ENCODE peak calls at places on chromosomes 5 and 9, in six cellular contexts. One of them, this sample, is unnamed.

GRCh38 chr9:137385061-137385655 is 37.8 kb downstream of the EXD3 start:
- DNase-seq in neuronal stem cell: no peak
- DNase-seq in IMR-90: no peak
- DNase-seq in H9: no peak
- DNase-seq in trophoblast cell: no peak
- DNase-seq in H1: no peak
- DNase-seq in this sample: no peak

GRCh38 chr9:127506814-127507750 is 55.8 kb downstream of the LRSAM1 start:
- DNase-seq in neuronal stem cell: no peak
- DNase-seq in IMR-90: peak
- DNase-seq in H9: no peak
- DNase-seq in trophoblast cell: no peak
- DNase-seq in H1: peak
- DNase-seq in this sample: peak

GRCh38 chr5:83294246-83294645 is 177.3 kb upstream of the VCAN start:
- DNase-seq in neuronal stem cell: no peak
- DNase-seq in IMR-90: no peak
- DNase-seq in H9: no peak
- DNase-seq in trophoblast cell: no peak
- DNase-seq in H1: no peak
- DNase-seq in this sample: no peak

GRCh38 chr5:32160228-32160627 is 13.9 kb downstream of the GOLPH3 start:
- DNase-seq in neuronal stem cell: no peak
- DNase-seq in IMR-90: peak
- DNase-seq in H9: no peak
- DNase-seq in trophoblast cell: no peak
- DNase-seq in H1: no peak
- DNase-seq in this sample: no peak

GRCh38 chr5:135457424-135458071 is 5.4 kb upstream of the TIFAB start:
- DNase-seq in neuronal stem cell: peak
- DNase-seq in IMR-90: peak
- DNase-seq in H9: peak
- DNase-seq in trophoblast cell: peak
- DNase-seq in H1: peak
- DNase-seq in this sample: peak

GRCh38 chr9:8857330-8858249 is 1058.0 kb upstream of the DMAC1 start:
- DNase-seq in neuronal stem cell: peak
- DNase-seq in IMR-90: no peak
- DNase-seq in H9: peak
- DNase-seq in trophoblast cell: peak
- DNase-seq in H1: peak
- DNase-seq in this sample: peak

GRCh38 chr9:37984672-37985611 is 81.0 kb upstream of the SLC25A51 start:
- DNase-seq in neuronal stem cell: no peak
- DNase-seq in IMR-90: peak
- DNase-seq in H9: no peak
- DNase-seq in trophoblast cell: no peak
- DNase-seq in H1: no peak
- DNase-seq in this sample: peak

GRCh38 chr5:59158165-59158564 is 575.3 kb downstream of the RAB3C start:
- DNase-seq in neuronal stem cell: no peak
- DNase-seq in IMR-90: peak
- DNase-seq in H9: no peak
- DNase-seq in trophoblast cell: peak
- DNase-seq in H1: no peak
- DNase-seq in this sample: peak

GRCh38 chr5:43592363-43592762 is 10.6 kb upstream of the NNT start:
- DNase-seq in neuronal stem cell: no peak
- DNase-seq in IMR-90: no peak
- DNase-seq in H9: no peak
- DNase-seq in trophoblast cell: no peak
- DNase-seq in H1: no peak
- DNase-seq in this sample: no peak

GRCh38 chr5:16889972-16890519 is 46.0 kb downstream of the MYO10 start:
- DNase-seq in neuronal stem cell: no peak
- DNase-seq in IMR-90: peak
- DNase-seq in H9: no peak
- DNase-seq in trophoblast cell: peak
- DNase-seq in H1: no peak
- DNase-seq in this sample: peak

GRCh38 chr5:68187268-68188055 is 28.1 kb upstream of the PIK3R1 start:
- DNase-seq in neuronal stem cell: peak
- DNase-seq in IMR-90: peak
- DNase-seq in H9: peak
- DNase-seq in trophoblast cell: no peak
- DNase-seq in H1: peak
- DNase-seq in this sample: peak

GRCh38 chr5:59069438-59070079 is 486.7 kb downstream of the RAB3C start:
- DNase-seq in neuronal stem cell: peak
- DNase-seq in IMR-90: peak
- DNase-seq in H9: no peak
- DNase-seq in trophoblast cell: peak
- DNase-seq in H1: no peak
- DNase-seq in this sample: peak

GRCh38 chr9:136867917-136868316 is 1.8 kb upstream of the EDF1 start:
- DNase-seq in neuronal stem cell: no peak
- DNase-seq in IMR-90: no peak
- DNase-seq in H9: no peak
- DNase-seq in trophoblast cell: no peak
- DNase-seq in H1: no peak
- DNase-seq in this sample: no peak

GRCh38 chr5:132006331-132007120 is 4.9 kb downstream of the ACSL6 start:
- DNase-seq in neuronal stem cell: no peak
- DNase-seq in IMR-90: no peak
- DNase-seq in H9: no peak
- DNase-seq in trophoblast cell: no peak
- DNase-seq in H1: no peak
- DNase-seq in this sample: no peak

GRCh38 chr5:128007939-128008338 is 75.6 kb upstream of the SLC12A2 start:
- DNase-seq in neuronal stem cell: no peak
- DNase-seq in IMR-90: peak
- DNase-seq in H9: no peak
- DNase-seq in trophoblast cell: no peak
- DNase-seq in H1: no peak
- DNase-seq in this sample: no peak

GRCh38 chr9:133390713-133391112 is 14.5 kb downstream of the STKLD1 start:
- DNase-seq in neuronal stem cell: no peak
- DNase-seq in IMR-90: no peak
- DNase-seq in H9: no peak
- DNase-seq in trophoblast cell: no peak
- DNase-seq in H1: no peak
- DNase-seq in this sample: no peak

GRCh38 chr9:82553654-82554366 is 509.1 kb downstream of the RASEF start:
- DNase-seq in neuronal stem cell: no peak
- DNase-seq in IMR-90: peak
- DNase-seq in H9: no peak
- DNase-seq in trophoblast cell: peak
- DNase-seq in H1: no peak
- DNase-seq in this sample: peak

GRCh38 chr5:161851691-161852299 is 3.9 kb downstream of the GABRA1 start:
- DNase-seq in neuronal stem cell: no peak
- DNase-seq in IMR-90: no peak
- DNase-seq in H9: no peak
- DNase-seq in trophoblast cell: peak
- DNase-seq in H1: no peak
- DNase-seq in this sample: no peak

GRCh38 chr5:157912621-157913325 is 53.8 kb upstream of the CLINT1 start:
- DNase-seq in neuronal stem cell: no peak
- DNase-seq in IMR-90: no peak
- DNase-seq in H9: no peak
- DNase-seq in trophoblast cell: peak
- DNase-seq in H1: no peak
- DNase-seq in this sample: no peak

GRCh38 chr9:16619897-16620296 is 250.6 kb downstream of the BNC2 start:
- DNase-seq in neuronal stem cell: no peak
- DNase-seq in IMR-90: no peak
- DNase-seq in H9: no peak
- DNase-seq in trophoblast cell: no peak
- DNase-seq in H1: no peak
- DNase-seq in this sample: no peak

GRCh38 chr9:76651114-76651697 is 113.0 kb upstream of the PCA3 start:
- DNase-seq in neuronal stem cell: no peak
- DNase-seq in IMR-90: no peak
- DNase-seq in H9: no peak
- DNase-seq in trophoblast cell: no peak
- DNase-seq in H1: no peak
- DNase-seq in this sample: peak

GRCh38 chr5:93579561-93580386 is 1.2 kb downstream of the NR2F1-AS1 start:
- DNase-seq in neuronal stem cell: no peak
- DNase-seq in IMR-90: peak
- DNase-seq in H9: peak
- DNase-seq in trophoblast cell: peak
- DNase-seq in H1: peak
- DNase-seq in this sample: peak

GRCh38 chr9:107067715-107068416 is 204.9 kb downstream of the ZNF462 start:
- DNase-seq in neuronal stem cell: no peak
- DNase-seq in IMR-90: no peak
- DNase-seq in H9: no peak
- DNase-seq in trophoblast cell: peak
- DNase-seq in H1: no peak
- DNase-seq in this sample: no peak

GRCh38 chr5:10723519-10723918 is 37.5 kb downstream of the DAP start:
- DNase-seq in neuronal stem cell: no peak
- DNase-seq in IMR-90: no peak
- DNase-seq in H9: no peak
- DNase-seq in trophoblast cell: no peak
- DNase-seq in H1: no peak
- DNase-seq in this sample: no peak

GRCh38 chr5:4533457-4534105 is 606.5 kb upstream of the ADAMTS16 start:
- DNase-seq in neuronal stem cell: no peak
- DNase-seq in IMR-90: no peak
- DNase-seq in H9: no peak
- DNase-seq in trophoblast cell: no peak
- DNase-seq in H1: no peak
- DNase-seq in this sample: no peak

GRCh38 chr9:123867034-123867433 is 62.9 kb downstream of the DENND1A start:
- DNase-seq in neuronal stem cell: no peak
- DNase-seq in IMR-90: no peak
- DNase-seq in H9: no peak
- DNase-seq in trophoblast cell: no peak
- DNase-seq in H1: no peak
- DNase-seq in this sample: no peak
- H3K9ac ChIP-seq in neuronal stem cell: no peak
- H3K9ac ChIP-seq in IMR-90: no peak
- H3K9ac ChIP-seq in H9: no peak
- H3K9ac ChIP-seq in trophoblast cell: no peak
- H3K9ac ChIP-seq in H1: no peak
- H3K9ac ChIP-seq in this sample: no peak

GRCh38 chr5:173890195-173890951 is 2.2 kb downstream of the CPEB4 start:
- DNase-seq in neuronal stem cell: no peak
- DNase-seq in IMR-90: peak
- DNase-seq in H9: peak
- DNase-seq in trophoblast cell: peak
- DNase-seq in H1: no peak
- DNase-seq in this sample: peak

GRCh38 chr5:173888473-173889135 is 455 bp downstream of the CPEB4 start:
- DNase-seq in neuronal stem cell: no peak
- DNase-seq in IMR-90: peak
- DNase-seq in H9: no peak
- DNase-seq in trophoblast cell: peak
- DNase-seq in H1: no peak
- DNase-seq in this sample: peak

GRCh38 chr5:173893192-173893561 is 5.0 kb downstream of the CPEB4 start:
- DNase-seq in neuronal stem cell: no peak
- DNase-seq in IMR-90: no peak
- DNase-seq in H9: no peak
- DNase-seq in trophoblast cell: no peak
- DNase-seq in H1: no peak
- DNase-seq in this sample: no peak

GRCh38 chr5:173887610-173888472 is at the start of gene CPEB4:
- DNase-seq in neuronal stem cell: peak
- DNase-seq in IMR-90: peak
- DNase-seq in H9: peak
- DNase-seq in trophoblast cell: peak
- DNase-seq in H1: peak
- DNase-seq in this sample: peak

DNA sequence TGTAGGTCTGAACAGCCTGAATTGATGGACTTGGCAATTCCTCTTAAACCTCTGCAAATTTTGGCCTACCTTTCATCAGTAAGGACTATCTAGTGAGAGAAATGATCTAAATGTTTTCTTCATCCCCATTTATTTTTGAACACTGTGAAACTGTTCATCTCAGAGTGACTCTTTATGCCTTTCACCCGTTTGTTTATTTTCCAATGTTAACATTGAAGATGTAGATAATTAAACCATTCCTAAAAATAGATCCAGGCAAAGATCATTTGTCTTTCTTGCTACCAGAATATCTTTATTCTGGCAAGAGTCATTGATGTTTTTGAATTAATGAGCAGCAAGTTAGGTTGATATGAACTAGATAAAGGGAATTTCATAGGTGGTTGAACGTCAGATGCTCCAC is 3.2 kb downstream of the CPEB4 start:
- DNase-seq in neuronal stem cell: no peak
- DNase-seq in IMR-90: no peak
- DNase-seq in H9: no peak
- DNase-seq in trophoblast cell: no peak
- DNase-seq in H1: no peak
- DNase-seq in this sample: peak
- H2AFZ ChIP-seq in neuronal stem cell: no peak
- H2AFZ ChIP-seq in IMR-90: no peak
- H2AFZ ChIP-seq in H9: no peak
- H2AFZ ChIP-seq in trophoblast cell: no peak
- H2AFZ ChIP-seq in H1: no peak
- H2AFZ ChIP-seq in this sample: no peak

DNA sequence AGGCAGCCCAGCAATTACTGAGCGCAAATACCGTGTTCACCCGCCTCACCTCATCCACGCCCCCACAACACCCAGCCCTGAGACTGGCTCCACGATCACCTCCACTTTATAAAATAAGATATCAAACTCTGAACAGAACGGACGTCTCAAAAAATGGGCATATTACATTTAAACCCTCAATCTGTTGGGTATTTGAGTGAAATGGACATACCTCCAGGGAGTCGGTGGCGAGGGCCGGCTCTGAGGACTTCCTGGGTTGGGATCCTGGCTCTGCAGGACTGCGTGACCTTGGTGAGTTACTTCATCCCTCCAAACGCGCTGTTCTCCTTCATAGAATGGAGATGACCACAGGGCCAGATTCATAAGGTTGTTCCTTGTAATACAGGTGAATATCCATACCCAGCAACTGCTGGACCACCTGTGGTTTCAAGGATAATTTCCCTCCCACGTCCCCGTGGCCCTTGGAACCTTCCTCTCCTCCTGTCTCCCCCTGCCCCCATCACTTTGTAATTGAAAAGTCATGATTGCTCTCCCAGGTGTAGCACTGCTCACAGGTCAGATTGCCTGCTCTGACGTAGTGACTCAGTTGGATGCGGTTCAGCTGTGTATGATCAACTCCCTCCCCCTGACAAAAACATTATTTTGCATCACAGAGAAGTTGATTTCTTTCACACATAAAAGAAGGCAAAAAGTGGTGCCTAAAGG is 135.6 kb downstream of the KCNIP1 start:
- DNase-seq in neuronal stem cell: no peak
- DNase-seq in IMR-90: no peak
- DNase-seq in H9: no peak
- DNase-seq in trophoblast cell: no peak
- DNase-seq in H1: no peak
- DNase-seq in this sample: no peak
- H4K91ac ChIP-seq in neuronal stem cell: no peak
- H4K91ac ChIP-seq in IMR-90: no peak
- H4K91ac ChIP-seq in H9: no peak
- H4K91ac ChIP-seq in trophoblast cell: no peak
- H4K91ac ChIP-seq in H1: peak
- H4K91ac ChIP-seq in this sample: no peak

GRCh38 chr5:142360607-142361120 is 35.8 kb upstream of the SPRY4 start:
- DNase-seq in neuronal stem cell: no peak
- DNase-seq in IMR-90: peak
- DNase-seq in H9: peak
- DNase-seq in trophoblast cell: no peak
- DNase-seq in H1: no peak
- DNase-seq in this sample: peak
- H3K9ac ChIP-seq in neuronal stem cell: no peak
- H3K9ac ChIP-seq in IMR-90: peak
- H3K9ac ChIP-seq in H9: peak
- H3K9ac ChIP-seq in trophoblast cell: no peak
- H3K9ac ChIP-seq in H1: no peak
- H3K9ac ChIP-seq in this sample: peak

This sample was measured in mesenchymal stem cell.